ENCODE peak calls at places on chromosomes 1 and 21, in nine cellular contexts. I is OCI-LY7, Z is SJSA1, S is endothelial cell of umbilical vein, U is uterus, V is esophagus squamous epithelium, N is right cardiac atrium, H is substantia nigra, M is prostate gland. Q is an unnamed sample.

GRCh38 chr1:44380666-44381177 is 24.3 kb upstream of the RNF220 start:
- DNase-seq in I (no peak), Z (no peak), S (no peak), U (no peak), V (no peak), N (no peak), H (no peak), M (no peak), Q (no peak)

GRCh38 chr21:17428484-17428869 is 84.4 kb upstream of the CXADR start:
- DNase-seq in I (peak; percentile 89), Z (no peak), S (no peak), U (no peak), V (no peak), N (no peak), H (no peak), M (no peak), Q (no peak)

GRCh38 chr21:45817345-45817744 is 164.2 kb upstream of the COL6A1 start:
- DNase-seq in I (no peak), Z (no peak), S (no peak), U (no peak), V (no peak), N (no peak), H (no peak), M (no peak), Q (no peak)

GRCh38 chr21:37365657-37366487 is 701 bp upstream of the DYRK1A start:
- DNase-seq in I (peak; percentile 74), Z (peak; percentile 66), S (peak; percentile 70), U (peak; percentile 54), V (no peak), N (peak; percentile 71), H (peak; percentile 48), M (peak; percentile 54), Q (peak; percentile 77)

GRCh38 chr21:23921670-23922418 is 1685.4 kb downstream of the MRPL39 start:
- DNase-seq in I (no peak), Z (no peak), S (no peak), U (no peak), V (no peak), N (no peak), H (no peak), M (no peak), Q (no peak)

GRCh38 chr1:243819438-243819839 is 30.6 kb downstream of the AKT3 start:
- DNase-seq in I (no peak), Z (no peak), S (no peak), U (no peak), V (no peak), N (no peak), H (no peak), M (no peak), Q (no peak)

GRCh38 chr1:996851-997727 is 2.8 kb downstream of the HES4 start:
- DNase-seq in I (no peak), Z (no peak), S (no peak), U (no peak), V (no peak), N (peak; percentile 15), H (no peak), M (no peak), Q (no peak)

GRCh38 chr1:169877800-169878491 is 15.8 kb downstream of the SCYL3 start:
- DNase-seq in I (no peak), Z (no peak), S (no peak), U (no peak), V (no peak), N (no peak), H (no peak), M (no peak), Q (no peak)

GRCh38 chr1:67489643-67490042 is 59.4 kb upstream of the SERBP1 start:
- DNase-seq in I (peak; percentile 45), Z (no peak), S (peak; percentile 58), U (no peak), V (no peak), N (no peak), H (no peak), M (peak; percentile 18), Q (no peak)

GRCh38 chr1:206593351-206593925 is 18.8 kb downstream of the EIF2D start:
- DNase-seq in I (no peak), Z (no peak), S (no peak), U (no peak), V (no peak), N (no peak), H (no peak), M (no peak), Q (no peak)

GRCh38 chr1:52904590-52905375 is 16.8 kb downstream of the ECHDC2 start:
- DNase-seq in I (peak; percentile 58), Z (peak; percentile 70), S (no peak), U (no peak), V (no peak), N (no peak), H (no peak), M (no peak), Q (no peak)

GRCh38 chr1:96557336-96557735 is 164.2 kb upstream of the PTBP2 start:
- DNase-seq in I (no peak), Z (no peak), S (no peak), U (no peak), V (no peak), N (no peak), H (no peak), M (no peak), Q (no peak)

GRCh38 chr1:167654975-167655575 is 25.0 kb downstream of the RCSD1 start:
- DNase-seq in I (no peak), Z (no peak), S (peak; percentile 89), U (no peak), V (no peak), N (no peak), H (no peak), M (no peak), Q (no peak)

GRCh38 chr1:167650266-167651160 is 20.5 kb downstream of the RCSD1 start:
- DNase-seq in I (peak; percentile 84), Z (no peak), S (no peak), U (peak; percentile 19), V (no peak), N (peak; percentile 42), H (no peak), M (no peak), Q (no peak)

GRCh38 chr1:167648252-167648849 is 18.3 kb downstream of the RCSD1 start:
- DNase-seq in I (no peak), Z (no peak), S (no peak), U (no peak), V (no peak), N (no peak), H (no peak), M (no peak), Q (no peak)

GRCh38 chr1:167648978-167649752 is 19.1 kb downstream of the RCSD1 start:
- DNase-seq in I (no peak), Z (no peak), S (peak; percentile 21), U (peak; percentile 29), V (no peak), N (peak; percentile 44), H (no peak), M (no peak), Q (no peak)

GRCh38 chr1:167651161-167651693 is 21.2 kb downstream of the RCSD1 start:
- DNase-seq in I (peak; percentile 41), Z (no peak), S (no peak), U (no peak), V (no peak), N (no peak), H (no peak), M (no peak), Q (no peak)
- H3K27ac ChIP-seq in I (peak overlapping the region; percentile 64), Z (no peak overlapping the region), S (no peak overlapping the region), U (no peak overlapping the region), V (no peak overlapping the region), N (peak overlapping the region; percentile 9), H (no peak overlapping the region), M (no peak overlapping the region), Q (no peak overlapping the region)

GRCh38 chr1:64469614-64469976 is 334 bp upstream of the CACHD1 start:
- DNase-seq in I (no peak), Z (no peak), S (no peak), U (no peak), V (no peak), N (no peak), H (no peak), M (peak; percentile 4), Q (no peak)
- H3K27ac ChIP-seq in I (no peak overlapping the region), Z (no peak overlapping the region), S (peak overlapping the region; percentile 13), U (peak overlapping the region; percentile 92), V (peak overlapping the region; percentile 88), N (no peak overlapping the region), H (no peak overlapping the region), M (peak overlapping the region; percentile 82), Q (peak overlapping the region; percentile 74)

GRCh38 chr1:35809156-35810095 is 1.6 kb downstream of the AGO4 start:
- DNase-seq in I (no peak), Z (no peak), S (no peak), U (no peak), V (no peak), N (no peak), H (no peak), M (no peak), Q (no peak)
- H3K27ac ChIP-seq in I (no peak overlapping the region), Z (no peak overlapping the region), S (peak overlapping the region; percentile 65), U (peak overlapping the region; percentile 92), V (peak overlapping the region; percentile 92), N (peak overlapping the region; percentile 53), H (peak overlapping the region; percentile 73), M (peak overlapping the region; percentile 92), Q (peak overlapping the region; percentile 89)

GRCh38 chr21:44344541-44345183 is 5.5 kb upstream of the CFAP410 start:
- DNase-seq in I (no peak), Z (no peak), S (no peak), U (no peak), V (no peak), N (no peak), H (no peak), M (no peak), Q (no peak)
- H3K27ac ChIP-seq in I (no peak overlapping the region), Z (no peak overlapping the region), S (no peak overlapping the region), U (no peak overlapping the region), V (no peak overlapping the region), N (no peak overlapping the region), H (no peak overlapping the region), M (no peak overlapping the region), Q (no peak overlapping the region)

DNA sequence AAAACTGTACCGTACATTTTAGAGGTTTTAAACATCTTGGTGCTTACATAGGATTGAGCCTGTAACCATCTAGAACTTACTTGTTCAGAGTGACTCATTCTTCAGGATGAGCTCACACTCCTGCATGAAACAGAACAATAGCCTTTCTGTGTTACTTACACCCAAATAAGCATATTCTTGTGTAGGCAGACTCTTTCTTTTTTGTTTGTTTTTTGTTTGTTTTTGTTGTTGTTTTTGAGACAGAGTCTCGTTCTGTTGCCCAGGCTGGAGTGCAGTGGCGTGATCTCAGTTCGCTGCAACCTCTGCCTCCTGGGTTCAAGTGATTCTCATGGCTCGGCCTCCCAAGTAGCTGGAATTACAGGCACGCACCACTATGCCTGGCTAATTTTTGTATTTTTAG is 3.8 kb upstream of the CA6 start:
- DNase-seq in I (no peak), Z (peak; percentile 63), S (peak; percentile 76), U (no peak), V (no peak), N (no peak), H (no peak), M (no peak), Q (no peak)
- H3K27ac ChIP-seq in I (no peak overlapping the region), Z (peak overlapping the region; percentile 73), S (peak overlapping the region; percentile 54), U (no peak overlapping the region), V (no peak overlapping the region), N (no peak overlapping the region), H (peak overlapping the region; percentile 90), M (no peak overlapping the region), Q (no peak overlapping the region)

Q was measured in adrenal gland.